ENCODE peak calls at places on chromosome 19, in nine cellular contexts. K is sigmoid colon, J is SK-N-SH, B is suprapubic skin, S is GM23338, I is breast epithelium, G is H1, L is upper lobe of left lung, D is HL-60. X is an unnamed sample.

GRCh38 chr19:28881616-28882015 is 331.3 kb downstream of the UQCRFS1 start:
- DNase-seq in K (no peak), J (no peak), B (no peak), S (no peak), I (no peak), G (no peak), L (no peak), D (no peak), X (no peak)

GRCh38 chr19:3057275-3057714 is 5.0 kb downstream of the TLE5 start:
- DNase-seq in K (peak; percentile 97), J (no peak), B (peak; percentile 90), S (no peak), I (peak; percentile 95), G (peak; percentile 64), L (peak; percentile 88), D (no peak), X (no peak)

GRCh38 chr19:39587496-39587895 is 14.8 kb upstream of the LGALS13 start:
- DNase-seq in K (no peak), J (no peak), B (no peak), S (no peak), I (no peak), G (no peak), L (no peak), D (no peak), X (no peak)

GRCh38 chr19:31600731-31601295 is 251.6 kb upstream of the TSHZ3 start:
- DNase-seq in K (no peak), J (no peak), B (no peak), S (no peak), I (no peak), G (no peak), L (no peak), D (no peak), X (no peak)

GRCh38 chr19:6216236-6216995 is 63.4 kb downstream of the MLLT1 start:
- DNase-seq in K (peak; percentile 60), J (peak; percentile 39), B (no peak), S (no peak), I (no peak), G (no peak), L (no peak), D (no peak), X (peak; percentile 13)

GRCh38 chr19:9528757-9529336 is 9.6 kb downstream of the ZNF426 start:
- DNase-seq in K (no peak), J (no peak), B (no peak), S (peak; percentile 53), I (no peak), G (no peak), L (no peak), D (no peak), X (no peak)

GRCh38 chr19:33564836-33565338 is 43.3 kb upstream of the PEPD start:
- DNase-seq in K (peak; percentile 21), J (no peak), B (no peak), S (peak; percentile 17), I (no peak), G (no peak), L (no peak), D (no peak), X (no peak)

GRCh38 chr19:53365899-53366493 is 491 bp downstream of the ZNF525 start:
- DNase-seq in K (no peak), J (peak; percentile 47), B (no peak), S (peak; percentile 68), I (no peak), G (no peak), L (peak; percentile 25), D (no peak), X (no peak)

GRCh38 chr19:51327066-51327985 is 14.6 kb downstream of the VSIG10L start:
- DNase-seq in K (no peak), J (no peak), B (no peak), S (peak; percentile 92), I (peak; percentile 50), G (peak; percentile 80), L (peak; percentile 41), D (peak; percentile 72), X (peak; percentile 69)

GRCh38 chr19:48330012-48330681 is 4.8 kb downstream of the EMP3 start:
- DNase-seq in K (peak; percentile 89), J (peak; percentile 91), B (no peak), S (peak; percentile 95), I (peak; percentile 91), G (peak; percentile 86), L (peak; percentile 87), D (peak; percentile 94), X (peak; percentile 70)

GRCh38 chr19:31352782-31353651 is 3.8 kb upstream of the TSHZ3 start:
- DNase-seq in K (no peak), J (peak; percentile 36), B (no peak), S (peak; percentile 59), I (no peak), G (peak; percentile 65), L (no peak), D (no peak), X (no peak)

GRCh38 chr19:53892981-53893325 is 11.0 kb downstream of the PRKCG start:
- DNase-seq in K (no peak), J (peak; percentile 76), B (no peak), S (peak; percentile 87), I (no peak), G (no peak), L (no peak), D (no peak), X (no peak)

GRCh38 chr19:17235618-17236413 is 9.8 kb downstream of the OCEL1 start:
- DNase-seq in K (peak; percentile 84), J (peak; percentile 90), B (no peak), S (peak; percentile 78), I (peak; percentile 73), G (peak; percentile 80), L (peak; percentile 77), D (peak; percentile 35), X (peak; percentile 71)
- TF ChIP-seq POLR2AphosphoS5 in K (no peak), J (no peak), B (no peak), S (peak; percentile 48), I (no peak), G (peak; percentile 10), L (no peak), D (no peak), X (no peak)

GRCh38 chr19:46296722-46297431 is at the start of gene HIF3A:
- DNase-seq in K (peak; percentile 93), J (peak; percentile 90), B (no peak), S (peak; percentile 99), I (no peak), G (peak; percentile 97), L (peak; percentile 87), D (no peak), X (no peak)
- TF ChIP-seq POLR2AphosphoS5 in K (peak; percentile 38), J (no peak), B (no peak), S (peak; percentile 82), I (no peak), G (no peak), L (peak; percentile 52), D (no peak), X (no peak)

GRCh38 chr19:35935911-35936737 is at the start of gene LRFN3:
- DNase-seq in K (peak; percentile 87), J (peak; percentile 94), B (no peak), S (peak; percentile 97), I (no peak), G (peak; percentile 85), L (peak; percentile 76), D (no peak), X (no peak)
- TF ChIP-seq POLR2AphosphoS5 in K (no peak), J (no peak), B (no peak), S (no peak), I (no peak), G (no peak), L (no peak), D (no peak), X (no peak)

GRCh38 chr19:8084152-8084551 is 31.6 kb downstream of the CCL25 start:
- DNase-seq in K (no peak), J (no peak), B (no peak), S (no peak), I (no peak), G (no peak), L (no peak), D (no peak), X (no peak)

GRCh38 chr19:8086849-8087248 is 34.3 kb downstream of the CCL25 start:
- DNase-seq in K (no peak), J (no peak), B (no peak), S (no peak), I (no peak), G (no peak), L (no peak), D (no peak), X (no peak)

GRCh38 chr19:8083141-8083540 is 30.6 kb downstream of the CCL25 start:
- DNase-seq in K (no peak), J (no peak), B (no peak), S (no peak), I (no peak), G (no peak), L (no peak), D (no peak), X (no peak)

GRCh38 chr19:8087876-8088275 is 35.3 kb downstream of the CCL25 start:
- DNase-seq in K (no peak), J (no peak), B (no peak), S (no peak), I (no peak), G (no peak), L (no peak), D (no peak), X (no peak)

DNA sequence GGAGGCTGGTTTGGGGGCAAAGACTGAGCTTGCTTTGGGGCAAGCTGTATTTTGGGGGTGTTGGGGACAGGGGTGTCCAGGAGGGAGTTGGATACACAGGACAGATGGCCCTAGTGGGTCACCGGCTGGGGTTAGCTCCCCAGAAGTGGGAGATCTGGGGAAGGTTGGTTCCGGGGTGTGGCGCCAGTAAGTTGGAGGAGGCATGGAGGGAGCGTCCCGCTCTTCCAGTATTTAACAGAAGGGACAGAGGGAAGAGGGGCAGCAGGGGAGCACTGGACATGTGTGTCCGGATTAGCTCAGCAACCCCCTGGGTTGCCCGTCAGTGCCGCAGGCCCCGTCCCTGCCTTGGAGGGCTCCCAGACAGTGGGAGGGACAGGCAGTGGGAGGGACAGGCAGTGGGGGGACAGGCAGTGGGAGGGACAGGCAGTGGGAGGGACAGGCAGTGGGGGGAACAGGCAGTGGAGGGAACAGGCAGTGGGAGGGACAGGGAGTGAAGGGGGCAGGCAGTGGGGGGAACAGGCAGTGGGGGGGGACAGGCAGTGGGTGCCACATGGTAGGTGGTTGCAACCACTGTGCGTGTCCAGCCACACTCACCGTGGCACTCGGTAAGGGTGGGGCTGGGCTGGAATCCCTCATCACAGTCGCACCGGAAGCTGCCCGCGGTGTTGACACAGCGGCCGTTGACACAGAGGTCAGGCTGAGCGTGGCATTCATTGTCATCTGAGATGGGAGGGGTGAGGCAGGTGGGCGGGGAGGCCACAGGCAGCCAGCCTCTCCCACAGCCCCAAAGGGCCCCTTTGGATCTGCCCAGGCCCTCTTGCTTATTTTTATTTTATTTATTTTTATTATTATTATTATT is 33.3 kb downstream of the CCL25 start:
- DNase-seq in K (no peak), J (no peak), B (no peak), S (no peak), I (no peak), G (no peak), L (peak; percentile 49), D (peak; percentile 68), X (no peak)
- TF ChIP-seq POLR2AphosphoS5 in K (no peak), J (no peak), B (no peak), S (no peak), I (no peak), G (no peak), L (peak; percentile 43), D (no peak), X (no peak)

X was measured in GM12892.